ENCODE peak calls at places on chromosomes 2 and 18, in four cellular contexts. V is mesendoderm; S is CD8-positive, alpha-beta T cell; B is cardiac muscle cell. Q is an unnamed sample.

GRCh38 chr18:56459451-56459777 is 179.0 kb downstream of the TXNL1 start:
- DNase-seq in V (no peak), S (no peak), B (no peak), Q (no peak)

GRCh38 chr2:195633974-195634373 is 23.1 kb upstream of the SLC39A10 start:
- DNase-seq in V (no peak), S (no peak), B (no peak), Q (peak; percentile 43)

GRCh38 chr2:86466306-86466705 is 25.1 kb downstream of the KDM3A start:
- DNase-seq in V (no peak), S (no peak), B (no peak), Q (no peak)

GRCh38 chr2:246489-247145 is 17.2 kb downstream of the SH3YL1 start:
- DNase-seq in V (peak; percentile 72), S (no peak), B (peak; percentile 44), Q (peak; percentile 50)

GRCh38 chr2:227684258-227684657 is 17.7 kb downstream of the SCYGR5 start:
- DNase-seq in V (no peak), S (no peak), B (no peak), Q (no peak)

GRCh38 chr2:201127570-201127969 is 11.6 kb downstream of the CFLAR start:
- DNase-seq in V (no peak), S (no peak), B (no peak), Q (no peak)

GRCh38 chr2:171793691-171794678 is 100.1 kb downstream of the SLC25A12 start:
- DNase-seq in V (peak; percentile 62), S (no peak), B (no peak), Q (no peak)

GRCh38 chr2:41736586-41736985 is 311.2 kb upstream of the PKDCC start:
- DNase-seq in V (no peak), S (no peak), B (no peak), Q (no peak)

GRCh38 chr2:138079976-138080375 is 115.7 kb downstream of the HNMT start:
- DNase-seq in V (no peak), S (no peak), B (no peak), Q (no peak)

GRCh38 chr2:74984947-74985637 is 26.6 kb downstream of the POLE4 start:
- DNase-seq in V (peak; percentile 83), S (no peak), B (no peak), Q (no peak)

GRCh38 chr2:158993030-158993429 is 24.6 kb downstream of the TANC1 start:
- DNase-seq in V (no peak), S (no peak), B (no peak), Q (no peak)

GRCh38 chr18:10745971-10746370 is 220.1 kb downstream of the NAPG start:
- DNase-seq in V (peak; percentile 26), S (no peak), B (peak; percentile 33), Q (no peak)

GRCh38 chr2:103435010-103435409 is 673.2 kb downstream of the TMEM182 start:
- DNase-seq in V (peak; percentile 26), S (no peak), B (no peak), Q (no peak)

GRCh38 chr2:69271831-69272257 is 115.2 kb downstream of the GFPT1 start:
- DNase-seq in V (no peak), S (no peak), B (no peak), Q (no peak)

GRCh38 chr2:3755277-3755676 is 51.9 kb downstream of the DCDC2C start:
- DNase-seq in V (no peak), S (no peak), B (no peak), Q (no peak)

GRCh38 chr2:72750466-72750865 is 75.4 kb downstream of the EXOC6B start:
- DNase-seq in V (peak; percentile 53), S (no peak), B (peak; percentile 20), Q (no peak)

GRCh38 chr18:28086530-28087172 is 90.3 kb downstream of the CDH2 start:
- DNase-seq in V (no peak), S (no peak), B (no peak), Q (no peak)

GRCh38 chr2:233265899-233266431 is 14.5 kb downstream of the ATG16L1 start:
- DNase-seq in V (no peak), S (no peak), B (no peak), Q (no peak)

GRCh38 chr18:48939368-48940097 is 11.2 kb downstream of the SMAD7 start:
- DNase-seq in V (no peak), S (no peak), B (no peak), Q (no peak)

GRCh38 chr2:211331736-211332135 is 775.3 kb downstream of the CPS1 start:
- DNase-seq in V (peak; percentile 92), S (no peak), B (no peak), Q (no peak)

GRCh38 chr2:201974651-201975050 is 59.0 kb upstream of the FZD7 start:
- DNase-seq in V (no peak), S (no peak), B (no peak), Q (no peak)

GRCh38 chr2:218897394-218898108 is 16.9 kb downstream of the WNT10A start:
- DNase-seq in V (no peak), S (no peak), B (no peak), Q (no peak)

GRCh38 chr2:239292956-239293355 is 107.9 kb downstream of the HDAC4 start:
- DNase-seq in V (no peak), S (no peak), B (no peak), Q (no peak)

GRCh38 chr2:75337040-75337439 is 137.7 kb upstream of the TACR1 start:
- DNase-seq in V (no peak), S (no peak), B (no peak), Q (no peak)

GRCh38 chr18:46247938-46248337 is 143.8 kb downstream of the HAUS1 start:
- DNase-seq in V (no peak), S (no peak), B (no peak), Q (no peak)

GRCh38 chr18:66694857-66695256 is 91.0 kb upstream of the CDH19 start:
- DNase-seq in V (no peak), S (no peak), B (no peak), Q (no peak)

GRCh38 chr2:200993097-200993496 is 29.6 kb upstream of the ORC2 start:
- DNase-seq in V (no peak), S (no peak), B (no peak), Q (no peak)

GRCh38 chr18:65897292-65897691 is 146.5 kb downstream of the CDH7 start:
- DNase-seq in V (no peak), S (no peak), B (no peak), Q (no peak)

GRCh38 chr2:152453129-152453642 is 118.2 kb downstream of the FMNL2 start:
- DNase-seq in V (peak; percentile 89), S (no peak), B (no peak), Q (no peak)
- H3K4me3 ChIP-seq in V (no peak overlapping the region), S (no peak overlapping the region), B (no peak overlapping the region), Q (no peak overlapping the region)

GRCh38 chr2:241795021-241795999 is 13.7 kb upstream of the NEU4 start:
- DNase-seq in V (no peak), S (no peak), B (no peak), Q (no peak)
- H3K4me3 ChIP-seq in V (no peak overlapping the region), S (no peak overlapping the region), B (no peak overlapping the region), Q (no peak overlapping the region)

DNA sequence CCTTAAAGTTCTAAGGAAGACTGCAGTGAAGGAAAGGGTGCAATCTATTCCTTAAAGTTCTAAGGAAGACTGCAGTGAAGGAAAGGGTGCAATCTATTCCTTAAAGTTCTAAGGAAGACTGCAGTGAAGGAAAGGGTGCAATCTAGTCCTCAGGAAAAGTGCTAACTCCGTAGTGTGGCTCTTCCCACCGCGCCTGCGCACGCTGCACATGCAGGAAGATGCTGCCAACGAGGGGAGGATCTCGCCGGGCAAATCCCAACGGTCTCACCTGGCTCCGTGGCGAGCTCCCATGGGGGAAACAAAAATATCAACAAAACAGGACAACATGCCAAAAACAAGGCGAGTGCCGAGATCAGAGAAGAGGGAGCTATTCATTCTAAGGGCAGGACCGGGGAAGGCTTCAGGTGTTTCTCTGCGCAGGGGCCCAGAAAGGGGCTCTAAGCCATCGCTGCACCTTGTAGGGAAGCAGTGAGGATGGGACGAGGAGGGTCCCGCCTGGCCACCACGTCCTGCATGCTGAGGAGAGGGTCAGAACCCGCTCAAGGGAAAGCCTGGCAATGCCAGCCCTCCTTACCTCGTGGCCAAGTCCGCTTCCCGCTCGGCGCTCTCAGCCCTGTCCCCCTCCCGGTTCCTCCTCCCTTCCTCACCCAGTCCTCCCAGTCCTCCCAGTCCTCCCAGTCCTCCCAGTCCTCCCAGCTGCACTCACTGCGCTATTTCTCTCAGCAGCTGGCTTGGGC is 24.5 kb downstream of the TIMM21 start:
- DNase-seq in V (no peak), S (no peak), B (no peak), Q (no peak)
- H3K4me3 ChIP-seq in V (no peak overlapping the region), S (no peak overlapping the region), B (no peak overlapping the region), Q (no peak overlapping the region)

GRCh38 chr2:80469428-80469827 is 164.9 kb upstream of the LRRTM1 start:
- DNase-seq in V (no peak), S (no peak), B (no peak), Q (no peak)
- H3K4me3 ChIP-seq in V (no peak overlapping the region), S (no peak overlapping the region), B (no peak overlapping the region), Q (no peak overlapping the region)

GRCh38 chr2:153477096-153477555 is 1.4 kb downstream of the RPRM start:
- DNase-seq in V (peak; percentile 76), S (no peak), B (peak; percentile 32), Q (no peak)
- H3K4me3 ChIP-seq in V (peak overlapping the region; percentile 58), S (peak overlapping the region; percentile 40), B (peak overlapping the region; percentile 34), Q (no peak overlapping the region)

GRCh38 chr2:29113891-29114321 is 1.3 kb upstream of the CLIP4 start:
- DNase-seq in V (no peak), S (no peak), B (peak; percentile 47), Q (no peak)
- H3K4me3 ChIP-seq in V (no peak overlapping the region), S (no peak overlapping the region), B (no peak overlapping the region), Q (no peak overlapping the region)